ENCODE peak calls at places on chromosomes 11 and 22, in nine cellular contexts. Y is tibial artery; R is GM23248; P is ovary; V is pancreas; G is cardiac muscle cell; D is A673; N is right atrium auricular region; B is CD8-positive, alpha-beta memory T cell. W is an unnamed sample.
A peak's percentile ranks its signal among the peaks of the same experiment; 100 is the strongest.

GRCh38 chr11:115720537-115721308 is 216.5 kb upstream of the CADM1 start:
- DNase-seq in Y (no peak), R (no peak), P (no peak), V (no peak), G (peak; percentile 14), D (no peak), N (no peak), B (no peak), W (no peak)

GRCh38 chr11:9498457-9499078 is 37.8 kb downstream of the ZNF143 start:
- DNase-seq in Y (no peak), R (no peak), P (no peak), V (no peak), G (no peak), D (no peak), N (no peak), B (no peak), W (no peak)

GRCh38 chr11:866481-866880 is 23.8 kb downstream of the TSPAN4 start:
- DNase-seq in Y (no peak), R (no peak), P (no peak), V (no peak), G (no peak), D (no peak), N (no peak), B (no peak), W (no peak)

GRCh38 chr11:19076744-19077589 is 16.4 kb upstream of the MRGPRX2 start:
- DNase-seq in Y (no peak), R (peak; percentile 57), P (peak; percentile 17), V (peak; percentile 44), G (peak; percentile 62), D (peak; percentile 47), N (no peak), B (peak; percentile 53), W (peak; percentile 7)

GRCh38 chr11:69911310-69912160 is 92.3 kb upstream of the FGF3 start:
- DNase-seq in Y (peak; percentile 17), R (no peak), P (no peak), V (no peak), G (no peak), D (no peak), N (no peak), B (no peak), W (no peak)

GRCh38 chr22:46738642-46738960 is 549 bp upstream of the CERK start:
- DNase-seq in Y (no peak), R (no peak), P (no peak), V (no peak), G (no peak), D (no peak), N (no peak), B (no peak), W (no peak)

GRCh38 chr11:110952150-110952549 is 239.9 kb upstream of the ARHGAP20 start:
- DNase-seq in Y (no peak), R (no peak), P (no peak), V (no peak), G (no peak), D (no peak), N (no peak), B (no peak), W (no peak)

GRCh38 chr22:41009222-41009948 is 58.2 kb downstream of the RBX1 start:
- DNase-seq in Y (no peak), R (peak; percentile 89), P (no peak), V (no peak), G (no peak), D (no peak), N (no peak), B (no peak), W (no peak)

GRCh38 chr22:24685804-24686203 is 82.8 kb downstream of the GGT1 start:
- DNase-seq in Y (no peak), R (peak; percentile 4), P (no peak), V (no peak), G (no peak), D (no peak), N (no peak), B (no peak), W (no peak)

GRCh38 chr11:35779409-35779808 is 116.8 kb downstream of the TRIM44 start:
- DNase-seq in Y (no peak), R (no peak), P (no peak), V (no peak), G (no peak), D (no peak), N (no peak), B (no peak), W (no peak)

GRCh38 chr11:57124460-57124859 is 57.3 kb upstream of the LRRC55 start:
- DNase-seq in Y (no peak), R (no peak), P (no peak), V (no peak), G (no peak), D (no peak), N (no peak), B (no peak), W (no peak)

GRCh38 chr11:107563702-107564101 is 1.8 kb downstream of the ALKBH8 start:
- DNase-seq in Y (peak; percentile 32), R (peak; percentile 81), P (peak; percentile 35), V (no peak), G (peak; percentile 51), D (peak; percentile 81), N (no peak), B (no peak), W (no peak)
- H3K4me1 ChIP-seq in Y (peaks cover 11% of the 10 kb centered on the region), R (peaks cover 50% of the 10 kb centered on the region), P (peaks cover 4% of the 10 kb centered on the region), V (no peaks in the 10 kb centered on the region), G (peaks cover 10% of the 10 kb centered on the region), D (peaks cover 12% of the 10 kb centered on the region), N (peaks cover 26% of the 10 kb centered on the region), B (peaks cover 29% of the 10 kb centered on the region), W (peaks cover 18% of the 10 kb centered on the region)

GRCh38 chr11:73141031-73141308 is 1.1 kb downstream of the FCHSD2 start:
- DNase-seq in Y (peak; percentile 37), R (peak; percentile 58), P (no peak), V (no peak), G (peak; percentile 18), D (no peak), N (no peak), B (peak; percentile 12), W (no peak)
- H3K4me3 ChIP-seq in Y (peak overlapping the region; percentile 79), R (peak overlapping the region; percentile 93), P (peak overlapping the region; percentile 94), V (peak overlapping the region; percentile 82), G (peak overlapping the region; percentile 52), D (peak overlapping the region; percentile 98), N (peak overlapping the region; percentile 91), B (peak overlapping the region; percentile 85), W (peak overlapping the region; percentile 100)

GRCh38 chr11:84247931-84248330 is 961.8 kb upstream of the CCDC90B start:
- DNase-seq in Y (no peak), R (no peak), P (no peak), V (no peak), G (no peak), D (peak; percentile 76), N (no peak), B (no peak), W (no peak)

GRCh38 chr11:84247129-84247528 is 961.0 kb upstream of the CCDC90B start:
- DNase-seq in Y (no peak), R (no peak), P (no peak), V (no peak), G (no peak), D (no peak), N (no peak), B (no peak), W (no peak)

GRCh38 chr11:84241374-84242131 is 955.4 kb upstream of the CCDC90B start:
- DNase-seq in Y (no peak), R (no peak), P (no peak), V (no peak), G (no peak), D (no peak), N (no peak), B (no peak), W (no peak)

GRCh38 chr11:84249344-84250135 is 963.4 kb upstream of the CCDC90B start:
- DNase-seq in Y (no peak), R (peak; percentile 19), P (no peak), V (no peak), G (no peak), D (no peak), N (no peak), B (no peak), W (no peak)

GRCh38 chr11:84243629-84244263 is 957.6 kb upstream of the CCDC90B start:
- DNase-seq in Y (no peak), R (no peak), P (no peak), V (no peak), G (no peak), D (no peak), N (no peak), B (no peak), W (no peak)
- H3K27ac ChIP-seq in Y (no peak overlapping the region), R (no peak overlapping the region), P (no peak overlapping the region), V (no peak overlapping the region), G (no peak overlapping the region), D (no peak overlapping the region), N (no peak overlapping the region), B (no peak overlapping the region), W (no peak overlapping the region)

GRCh38 chr22:39518996-39519680 is 1.2 kb upstream of the ATF4 start:
- DNase-seq in Y (no peak), R (no peak), P (no peak), V (peak; percentile 29), G (peak; percentile 55), D (peak; percentile 62), N (no peak), B (no peak), W (no peak)

GRCh38 chr22:39522567-39523300 is 2.4 kb downstream of the ATF4 start:
- DNase-seq in Y (no peak), R (peak; percentile 92), P (no peak), V (peak; percentile 65), G (peak; percentile 51), D (no peak), N (no peak), B (no peak), W (no peak)

GRCh38 chr22:39519681-39520053 is 695 bp upstream of the ATF4 start:
- DNase-seq in Y (peak; percentile 61), R (peak; percentile 89), P (peak; percentile 70), V (peak; percentile 59), G (peak; percentile 74), D (no peak), N (peak; percentile 74), B (no peak), W (no peak)

GRCh38 chr22:39520054-39520873 is at the start of gene ATF4:
- DNase-seq in Y (peak; percentile 99), R (peak; percentile 100), P (peak; percentile 97), V (peak; percentile 99), G (peak; percentile 99), D (peak; percentile 99), N (peak; percentile 99), B (peak; percentile 94), W (peak; percentile 93)

DNA sequence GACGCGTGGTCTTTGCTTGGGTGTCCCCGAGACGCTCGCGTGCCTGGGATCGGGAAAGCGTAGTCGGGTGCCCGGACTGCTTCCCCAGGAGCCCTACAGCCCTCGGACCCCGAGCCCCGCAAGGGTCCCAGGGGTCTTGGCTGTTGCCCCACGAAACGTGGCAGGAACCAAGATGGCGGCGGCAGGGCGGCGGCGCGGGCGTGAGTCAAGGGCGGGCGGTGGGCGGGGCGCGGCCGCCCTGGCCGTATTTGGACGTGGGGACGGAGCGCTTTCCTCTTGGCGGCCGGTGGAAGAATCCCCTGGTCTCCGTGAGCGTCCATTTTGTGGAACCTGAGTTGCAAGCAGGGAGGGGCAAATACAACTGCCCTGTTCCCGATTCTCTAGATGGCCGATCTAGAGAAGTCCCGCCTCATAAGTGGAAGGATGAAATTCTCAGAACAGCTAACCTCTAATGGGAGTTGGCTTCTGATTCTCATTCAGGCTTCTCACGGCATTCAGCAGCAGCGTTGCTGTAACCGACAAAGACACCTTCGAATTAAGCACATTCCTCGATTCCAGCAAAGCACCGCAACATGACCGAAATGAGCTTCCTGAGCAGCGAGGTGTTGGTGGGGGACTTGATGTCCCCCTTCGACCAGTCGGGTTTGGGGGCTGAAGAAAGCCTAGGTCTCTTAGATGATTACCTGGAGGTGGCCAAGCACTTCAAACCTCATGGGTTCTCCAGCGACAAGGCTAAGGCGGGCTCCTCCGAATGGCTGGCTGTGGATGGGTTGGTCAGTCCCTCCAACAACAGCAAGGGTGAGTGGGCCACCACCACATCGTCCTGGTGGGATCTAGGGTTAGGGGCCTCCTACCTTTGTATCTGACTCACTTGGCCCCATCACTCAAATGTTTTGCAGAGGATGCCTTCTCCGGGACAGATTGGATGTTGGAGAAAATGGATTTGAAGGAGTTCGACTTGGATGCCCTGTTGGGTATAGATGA is 804 bp downstream of the ATF4 start:
- DNase-seq in Y (peak; percentile 82), R (peak; percentile 92), P (peak; percentile 82), V (peak; percentile 71), G (peak; percentile 85), D (peak; percentile 71), N (peak; percentile 79), B (peak; percentile 58), W (peak; percentile 42)
- H3K4me1 ChIP-seq in Y (peaks cover 56% of the 10 kb centered on the region), R (peaks cover 20% of the 10 kb centered on the region), P (peaks cover 13% of the 10 kb centered on the region), V (peaks cover 22% of the 10 kb centered on the region), G (peaks cover 26% of the 10 kb centered on the region), D (peaks cover 20% of the 10 kb centered on the region), N (peaks cover 57% of the 10 kb centered on the region), B (peaks cover 39% of the 10 kb centered on the region), W (peaks cover 43% of the 10 kb centered on the region)